ENCODE peak calls at places on chromosomes 4 and X, in four cellular contexts. N is hepatocyte, F is K562, M is fibroblast of lung. J is an unnamed sample.

GRCh38 chr4:7831330-7831729 is 108.3 kb downstream of the AFAP1 start:
- DNase-seq in N (no peak), F (peak; percentile 44), M (peak; percentile 92), J (no peak)

GRCh38 chrX:41198410-41198809 is 113.2 kb downstream of the USP9X start:
- DNase-seq in N (no peak), F (no peak), M (no peak), J (no peak)

GRCh38 chr4:91826186-91826585 is 477.6 kb upstream of the GRID2 start:
- DNase-seq in N (no peak), F (no peak), M (peak; percentile 68), J (peak; percentile 30)

GRCh38 chr4:44157611-44158277 is 290.9 kb downstream of the KCTD8 start:
- DNase-seq in N (peak; percentile 46), F (no peak), M (peak; percentile 72), J (peak; percentile 27)

GRCh38 chrX:13078739-13079444 is 34.5 kb upstream of the FAM9C start:
- DNase-seq in N (peak; percentile 57), F (no peak), M (peak; percentile 80), J (no peak)

GRCh38 chr4:101103381-101104142 is 243.8 kb downstream of the PPP3CA start:
- DNase-seq in N (no peak), F (no peak), M (no peak), J (no peak)

GRCh38 chrX:24231169-24231568 is 81.6 kb downstream of the ZFX start:
- DNase-seq in N (peak; percentile 76), F (peak; percentile 74), M (peak; percentile 91), J (peak; percentile 35)

GRCh38 chr4:111213520-111213919 is 590.6 kb upstream of the PITX2 start:
- DNase-seq in N (peak; percentile 16), F (no peak), M (no peak), J (no peak)

GRCh38 chr4:184328022-184328736 is 110.5 kb upstream of the ENPP6 start:
- DNase-seq in N (no peak), F (no peak), M (no peak), J (peak; percentile 74)

GRCh38 chr4:147360301-147360700 is 120.6 kb upstream of the EDNRA start:
- DNase-seq in N (peak; percentile 48), F (no peak), M (peak; percentile 95), J (no peak)

GRCh38 chr4:147361726-147362125 is 119.2 kb upstream of the EDNRA start:
- DNase-seq in N (peak; percentile 75), F (no peak), M (peak; percentile 93), J (peak; percentile 67)

GRCh38 chr4:147366164-147366563 is 114.7 kb upstream of the EDNRA start:
- DNase-seq in N (no peak), F (no peak), M (no peak), J (no peak)

GRCh38 chr4:147363514-147363913 is 117.4 kb upstream of the EDNRA start:
- DNase-seq in N (no peak), F (no peak), M (no peak), J (no peak)

GRCh38 chr4:147362868-147363440 is 117.9 kb upstream of the EDNRA start:
- DNase-seq in N (peak; percentile 66), F (no peak), M (peak; percentile 42), J (peak; percentile 24)
- H3K27ac ChIP-seq in N (peak overlapping the region; percentile 98), F (no peak overlapping the region), M (no peak overlapping the region), J (no peak overlapping the region)

DNA sequence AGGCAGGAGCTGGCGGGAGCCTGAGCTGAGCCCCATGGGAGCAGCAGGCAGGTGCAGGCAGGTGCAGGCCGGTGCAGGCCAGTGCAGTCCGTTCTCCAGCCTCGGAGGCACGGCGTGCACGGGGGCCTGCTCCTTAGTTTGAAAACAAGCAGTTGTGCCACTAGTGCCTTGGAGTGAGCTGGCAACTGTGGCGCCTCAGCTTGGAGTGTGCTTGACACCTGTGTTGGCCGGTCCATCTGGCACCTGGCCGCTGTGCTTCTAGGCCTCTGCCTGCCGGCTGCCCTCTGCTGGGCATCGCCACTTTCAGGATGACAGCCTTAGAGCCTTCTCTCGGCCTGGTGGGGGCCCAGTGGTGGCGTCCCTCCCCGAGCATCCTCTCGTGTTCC is 47.9 kb downstream of the RGS12 start:
- DNase-seq in N (no peak), F (no peak), M (no peak), J (peak; percentile 3)
- TF ChIP-seq CTCF in N (no peak), F (peak; percentile 4), M (no peak), J (peak; percentile 26)

GRCh38 chr4:32658019-32658418 is 1937.8 kb downstream of the PCDH7 start:
- DNase-seq in N (peak; percentile 3), F (no peak), M (no peak), J (no peak)
- H3K27ac ChIP-seq in N (no peak overlapping the region), F (no peak overlapping the region), M (no peak overlapping the region), J (no peak overlapping the region)

GRCh38 chr4:168558587-168558986 is 61.7 kb downstream of the PALLD start:
- DNase-seq in N (no peak), F (no peak), M (peak; percentile 78), J (peak; percentile 37)

GRCh38 chr4:168562021-168562691 is 65.3 kb downstream of the PALLD start:
- DNase-seq in N (no peak), F (no peak), M (peak; percentile 80), J (peak; percentile 52)

GRCh38 chr4:168560835-168561210 is 64.0 kb downstream of the PALLD start:
- DNase-seq in N (no peak), F (no peak), M (no peak), J (no peak)

GRCh38 chr4:168557658-168558057 is 60.8 kb downstream of the PALLD start:
- DNase-seq in N (no peak), F (no peak), M (no peak), J (no peak)

DNA sequence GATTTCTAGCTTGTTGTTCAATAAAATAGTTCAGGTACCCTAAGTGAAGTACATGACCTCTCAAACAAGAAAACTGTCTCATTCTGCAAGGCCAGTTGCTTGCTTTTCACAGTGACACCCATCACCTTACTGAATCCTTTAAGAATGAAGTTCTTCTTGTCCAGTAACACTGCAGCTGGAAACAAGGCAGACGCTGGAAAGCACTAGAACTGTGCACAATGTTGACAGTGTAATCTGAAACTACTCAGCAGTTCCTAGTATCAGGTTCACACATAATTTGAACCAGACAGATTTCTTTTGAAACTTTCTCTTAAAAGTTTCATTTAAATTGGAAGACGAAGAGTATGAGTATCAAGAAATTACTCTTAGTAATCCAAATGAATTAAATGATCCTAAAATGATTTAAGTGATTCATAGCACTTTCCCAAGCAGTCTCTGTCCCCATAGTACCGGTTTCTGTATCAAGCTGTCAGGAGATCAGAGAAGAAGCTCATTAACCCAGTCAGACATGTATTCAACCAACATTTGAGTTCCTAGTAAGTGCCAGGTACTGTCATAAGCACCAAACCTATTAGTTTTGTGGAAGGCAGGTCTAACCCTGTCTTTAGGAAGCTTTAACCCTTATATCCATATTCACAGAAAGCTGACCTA is 63.5 kb downstream of the PALLD start:
- DNase-seq in N (peak; percentile 56), F (no peak), M (peak; percentile 64), J (no peak)
- TF ChIP-seq CTCF in N (no peak), F (no peak), M (no peak), J (no peak)

GRCh38 chrX:120464409-120464808 is 4.7 kb downstream of the LAMP2 start:
- DNase-seq in N (no peak), F (no peak), M (no peak), J (no peak)
- H3K27ac ChIP-seq in N (no peak overlapping the region), F (no peak overlapping the region), M (no peak overlapping the region), J (no peak overlapping the region)

GRCh38 chr4:109978704-109979103 is 66.0 kb downstream of the EGF start:
- DNase-seq in N (no peak), F (no peak), M (peak; percentile 55), J (no peak)
- TF ChIP-seq CTCF in N (no peak), F (no peak), M (no peak), J (no peak)

DNA sequence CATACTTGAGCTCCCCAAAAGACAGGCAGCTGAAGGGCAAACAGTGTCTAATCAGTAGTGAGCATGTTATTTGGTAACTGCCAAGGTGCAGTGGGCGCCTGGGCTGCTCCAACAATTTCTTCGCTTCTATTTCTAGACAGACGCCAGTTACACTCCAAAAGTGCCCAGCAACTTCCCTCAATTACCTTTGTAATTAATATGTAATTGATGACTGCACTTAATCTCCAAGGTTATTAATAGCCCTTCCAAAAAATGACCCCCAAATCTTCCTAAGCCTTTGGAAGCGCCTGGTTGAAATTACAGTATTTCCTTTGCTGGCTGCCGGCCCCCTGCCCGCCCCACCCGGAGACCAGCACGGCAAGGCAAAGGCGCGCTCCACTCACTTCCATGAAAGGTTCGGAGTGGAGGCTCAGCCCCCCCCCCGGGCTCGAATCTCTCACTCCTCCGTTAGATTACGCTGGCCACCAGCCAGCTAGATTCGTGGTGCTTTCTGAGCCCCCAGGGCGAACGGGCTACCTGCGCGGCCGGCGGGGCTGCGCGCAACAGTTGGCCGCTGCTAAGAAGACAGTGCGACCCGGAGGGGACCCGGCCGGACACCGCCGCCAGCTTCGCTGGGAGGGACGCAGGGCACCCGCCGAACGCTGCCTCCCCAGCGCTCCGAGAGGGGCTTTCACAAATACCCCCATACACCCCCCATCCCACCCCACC is 1.9 kb downstream of the GPC4 start:
- DNase-seq in N (no peak), F (no peak), M (no peak), J (no peak)
- H3K27ac ChIP-seq in N (no peak overlapping the region), F (no peak overlapping the region), M (no peak overlapping the region), J (no peak overlapping the region)

DNA sequence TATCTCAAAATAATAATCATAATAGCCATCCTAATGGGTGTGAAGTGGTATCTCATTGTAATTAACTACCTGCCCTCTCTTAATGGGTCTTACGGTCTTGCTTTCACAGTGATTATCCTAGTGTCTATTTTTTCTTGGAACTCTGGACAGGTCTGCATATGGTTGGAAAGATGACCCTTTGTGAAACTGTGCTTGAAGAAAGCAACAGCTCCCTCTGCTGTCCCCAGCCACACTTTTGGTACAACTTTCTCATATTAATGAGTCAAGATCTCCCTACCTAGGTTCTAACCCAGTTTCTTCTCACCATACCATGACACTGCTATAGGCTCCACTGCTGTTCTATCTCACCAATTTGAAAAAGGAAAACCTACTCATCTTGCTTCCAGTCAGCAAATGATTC is 2.4 kb downstream of the TFDP3 start:
- DNase-seq in N (peak; percentile 48), F (peak; percentile 29), M (peak; percentile 14), J (peak; percentile 3)
- TF ChIP-seq CTCF in N (peak; percentile 37), F (peak; percentile 20), M (no peak), J (no peak)

J was measured in RWPE1.